ENCODE peak calls at places on chromosomes 16 and 17, in five cellular contexts. D is HCT116, R is SK-N-SH, O is endothelial cell of umbilical vein, V is fibroblast of lung. G is an unnamed sample. For H3K79me2, the result is how much of the 10 kb centered on the place peaks cover.

GRCh38 chr16:81313731-81314602 is 795 bp upstream of the GAN start:
- DNase-seq in D (no peak), R (peak), O (no peak), V (no peak), G (no peak)

GRCh38 chr16:51146256-51146924 is 4.7 kb downstream of the SALL1 start:
- DNase-seq in D (no peak), R (peak), O (no peak), V (peak), G (no peak)

GRCh38 chr17:48577946-48578615 is at the start of gene HOXB4:
- DNase-seq in D (no peak), R (no peak), O (peak), V (peak), G (peak)

GRCh38 chr17:79836952-79837887 is 2.0 kb downstream of the CBX4 start:
- DNase-seq in D (peak), R (peak), O (no peak), V (peak), G (peak)

GRCh38 chr17:39927928-39928867 is 666 bp downstream of the LRRC3C start:
- DNase-seq in D (no peak), R (peak), O (peak), V (no peak), G (peak)

GRCh38 chr17:73261952-73262675 is 434 bp upstream of the CPSF4L start:
- DNase-seq in D (no peak), R (peak), O (no peak), V (no peak), G (no peak)

GRCh38 chr16:14125708-14126107 is 54.6 kb downstream of the MRTFB start:
- DNase-seq in D (no peak), R (no peak), O (peak), V (no peak), G (no peak)

GRCh38 chr16:73433493-73434307 is 385.8 kb upstream of the ZFHX3 start:
- DNase-seq in D (no peak), R (no peak), O (no peak), V (no peak), G (no peak)

GRCh38 chr16:49491736-49492089 is 118.1 kb downstream of the C16orf78 start:
- DNase-seq in D (peak), R (no peak), O (peak), V (no peak), G (peak)

GRCh38 chr16:27401768-27402568 is at the start of gene IL21R:
- DNase-seq in D (no peak), R (peak), O (no peak), V (peak), G (peak)

GRCh38 chr17:4715071-4715749 is 4.8 kb downstream of the ARRB2 start:
- DNase-seq in D (no peak), R (no peak), O (no peak), V (no peak), G (no peak)

GRCh38 chr16:47565454-47565853 is 104.3 kb downstream of the PHKB start:
- DNase-seq in D (no peak), R (no peak), O (peak), V (peak), G (no peak)

GRCh38 chr16:27921134-27921533 is 142.4 kb downstream of the GSG1L start:
- DNase-seq in D (no peak), R (no peak), O (no peak), V (no peak), G (no peak)

GRCh38 chr17:59362811-59363205 is 31.4 kb downstream of the YPEL2 start:
- DNase-seq in D (no peak), R (no peak), O (no peak), V (no peak), G (no peak)

GRCh38 chr17:63984651-63985386 is 12.1 kb upstream of the SCN4A start:
- DNase-seq in D (peak), R (no peak), O (peak), V (peak), G (no peak)

GRCh38 chr17:2233441-2233947 is 70.1 kb downstream of the SMG6 start:
- DNase-seq in D (no peak), R (no peak), O (peak), V (peak), G (no peak)

GRCh38 chr16:75238853-75239371 is 12.5 kb downstream of the BCAR1 start:
- DNase-seq in D (no peak), R (peak), O (no peak), V (peak), G (no peak)

GRCh38 chr17:4548721-4549531 is 6.3 kb downstream of the MYBBP1A start:
- DNase-seq in D (no peak), R (no peak), O (no peak), V (no peak), G (no peak)

GRCh38 chr17:32998893-32999240 is 7.2 kb downstream of the SPACA3 start:
- DNase-seq in D (peak), R (no peak), O (no peak), V (peak), G (no peak)

GRCh38 chr16:1194665-1195392 is 30.2 kb downstream of the TPSG1 start:
- DNase-seq in D (no peak), R (peak), O (no peak), V (no peak), G (no peak)

GRCh38 chr17:40608061-40608581 is 39.5 kb downstream of the SMARCE1 start:
- DNase-seq in D (no peak), R (no peak), O (no peak), V (no peak), G (no peak)

GRCh38 chr17:37293770-37294169 is 82.0 kb upstream of the C17orf78 start:
- DNase-seq in D (no peak), R (no peak), O (no peak), V (no peak), G (no peak)
- H3K27ac ChIP-seq in D (no peak), R (no peak), O (no peak), V (no peak), G (no peak)

GRCh38 chr17:70344356-70345060 is 175.2 kb downstream of the KCNJ2 start:
- DNase-seq in D (no peak), R (no peak), O (peak), V (peak), G (peak)
- H3K9ac ChIP-seq in D (no peak), R (no peak), O (no peak), V (no peak), G (peak)

GRCh38 chr17:78735832-78736525 is 46.1 kb downstream of the CYTH1 start:
- DNase-seq in D (no peak), R (no peak), O (peak), V (no peak), G (peak)
- H3K79me2 ChIP-seq in D (under half), R (half or more), O (under half), V (under half), G (half or more)

DNA sequence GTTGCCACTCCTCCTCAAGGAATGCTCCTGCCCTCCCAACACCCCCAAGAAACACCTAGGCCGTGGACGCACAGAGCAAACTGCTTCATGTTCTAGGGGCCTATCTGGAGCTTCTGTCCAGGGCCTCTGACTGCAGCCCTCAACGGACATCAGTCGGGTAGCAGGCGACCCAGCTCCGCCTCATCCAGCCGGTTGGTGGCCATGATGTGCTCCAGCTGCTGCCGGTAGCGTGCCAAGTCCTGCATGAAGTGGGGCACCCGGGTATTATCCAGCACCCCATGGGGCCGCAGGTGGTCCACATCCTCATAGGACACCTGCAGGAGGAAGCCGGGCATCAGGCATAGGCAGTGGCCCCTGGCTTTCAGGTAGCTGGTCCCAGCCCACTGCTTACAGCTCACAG is 6.3 kb downstream of the NOL3 start:
- DNase-seq in D (no peak), R (no peak), O (no peak), V (peak), G (no peak)
- H3K27ac ChIP-seq in D (peak), R (no peak), O (no peak), V (no peak), G (no peak)

DNA sequence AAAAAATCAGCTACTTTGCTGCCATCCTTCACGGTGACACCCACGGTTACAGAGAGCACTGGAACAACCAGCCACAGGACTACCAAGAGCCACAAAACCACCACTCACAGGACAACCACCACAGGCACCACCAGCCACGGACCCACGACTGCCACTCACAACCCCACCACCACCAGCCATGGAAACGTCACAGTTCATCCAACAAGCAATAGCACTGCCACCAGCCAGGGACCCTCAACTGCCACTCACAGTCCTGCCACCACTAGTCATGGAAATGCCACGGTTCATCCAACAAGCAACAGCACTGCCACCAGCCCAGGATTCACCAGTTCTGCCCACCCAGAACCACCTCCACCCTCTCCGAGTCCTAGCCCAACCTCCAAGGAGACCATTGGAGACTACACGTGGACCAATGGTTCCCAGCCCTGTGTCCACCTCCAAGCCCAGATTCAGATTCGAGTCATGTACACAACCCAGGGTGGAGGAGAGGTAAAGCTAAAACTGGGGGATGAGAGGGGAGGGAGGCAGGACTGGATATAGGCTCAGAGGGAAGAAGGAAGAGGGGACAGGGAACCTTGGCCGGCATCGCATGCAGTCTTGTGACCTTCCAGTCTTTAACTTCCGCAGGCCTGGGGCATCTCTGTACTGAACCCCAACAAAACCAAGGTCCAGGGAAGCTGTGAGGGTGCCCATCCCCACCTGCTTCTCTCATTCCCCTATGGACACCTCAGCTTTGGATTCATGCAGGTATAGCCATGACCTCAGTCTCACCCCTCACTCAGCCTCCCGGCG is 597 bp downstream of the CD68 start:
- DNase-seq in D (no peak), R (no peak), O (no peak), V (no peak), G (peak)
- H3K9ac ChIP-seq in D (peak), R (peak), O (no peak), V (no peak), G (peak)

DNA sequence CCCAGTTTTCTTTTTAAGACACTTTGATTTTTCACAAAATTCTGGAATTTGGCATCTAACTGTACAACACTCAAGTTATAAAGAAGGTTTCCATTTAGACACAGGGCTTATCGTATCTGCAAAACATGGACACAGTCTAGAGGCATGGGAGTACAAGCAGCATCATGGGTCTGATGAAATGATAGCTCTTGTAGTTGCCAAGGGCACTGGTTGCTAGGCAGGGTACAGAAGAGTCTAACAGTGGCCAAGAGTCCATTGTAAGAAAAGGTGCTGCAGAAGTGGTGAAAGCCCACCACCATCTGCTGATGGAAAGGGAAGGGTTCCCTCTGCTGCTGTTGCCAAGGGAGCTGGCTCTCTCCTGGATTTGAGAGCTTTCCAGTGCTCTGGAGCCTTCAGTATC is 20.8 kb downstream of the MYOCD start:
- DNase-seq in D (no peak), R (no peak), O (no peak), V (no peak), G (no peak)
- H3K79me2 ChIP-seq in D (under half), R (under half), O (under half), V (under half), G (under half)

GRCh38 chr16:8758022-8758421 is 39.4 kb downstream of the TMEM186 start:
- DNase-seq in D (no peak), R (no peak), O (no peak), V (no peak), G (no peak)
- H3K27ac ChIP-seq in D (no peak), R (no peak), O (no peak), V (no peak), G (no peak)